ENCODE peak calls at places on chromosomes 1 and 21, in five cellular contexts. R, L, G, S and H are unnamed samples.
A peak's percentile ranks its signal among the peaks of the same experiment; 100 is the strongest.

GRCh38 chr1:21217812-21218596 is 41.3 kb upstream of the EIF4G3 start:
- DNase-seq in R (peak; percentile 21), L (peak; percentile 78), G (peak; percentile 77), S (no peak), H (peak; percentile 25)

GRCh38 chr1:229440821-229441537 is 7.1 kb upstream of the ACTA1 start:
- DNase-seq in R (peak; percentile 90), L (no peak), G (no peak), S (peak; percentile 88), H (peak; percentile 14)

GRCh38 chr1:182113879-182114626 is 52.5 kb upstream of the ZNF648 start:
- DNase-seq in R (no peak), L (no peak), G (no peak), S (no peak), H (no peak)

GRCh38 chr1:85320371-85321131 is 44.1 kb upstream of the BCL10 start:
- DNase-seq in R (peak; percentile 81), L (no peak), G (no peak), S (no peak), H (peak; percentile 39)

GRCh38 chr21:26153758-26154157 is 16.8 kb downstream of the APP start:
- DNase-seq in R (peak; percentile 34), L (no peak), G (no peak), S (no peak), H (no peak)

GRCh38 chr1:45002650-45003645 is 8.2 kb downstream of the HECTD3 start:
- DNase-seq in R (no peak), L (no peak), G (no peak), S (no peak), H (no peak)

GRCh38 chr1:41341365-41341683 is 19.9 kb upstream of the FOXO6 start:
- DNase-seq in R (no peak), L (no peak), G (no peak), S (no peak), H (no peak)

GRCh38 chr1:66809736-66810326 is 8.8 kb upstream of the INSL5 start:
- DNase-seq in R (peak; percentile 22), L (no peak), G (no peak), S (no peak), H (no peak)

GRCh38 chr1:35901235-35901634 is 18.2 kb downstream of the AGO1 start:
- DNase-seq in R (no peak), L (no peak), G (no peak), S (no peak), H (no peak)

GRCh38 chr1:157269656-157270375 is 131.6 kb upstream of the ETV3 start:
- DNase-seq in R (no peak), L (no peak), G (no peak), S (peak; percentile 59), H (no peak)

GRCh38 chr1:74083128-74083527 is 114.8 kb downstream of the LRRIQ3 start:
- DNase-seq in R (no peak), L (no peak), G (no peak), S (no peak), H (no peak)

GRCh38 chr1:151039527-151039926 is 3.1 kb downstream of the BNIPL start:
- DNase-seq in R (no peak), L (no peak), G (no peak), S (no peak), H (no peak)

GRCh38 chr21:34844033-34844923 is 175.5 kb downstream of the CLIC6 start:
- DNase-seq in R (peak; percentile 71), L (no peak), G (no peak), S (no peak), H (no peak)

GRCh38 chr1:17141441-17142197 is 22.4 kb upstream of the PADI2 start:
- DNase-seq in R (no peak), L (no peak), G (no peak), S (peak; percentile 85), H (no peak)

GRCh38 chr1:47559944-47560695 is 122.3 kb downstream of the FOXD2 start:
- DNase-seq in R (no peak), L (no peak), G (no peak), S (no peak), H (no peak)

GRCh38 chr1:57874426-57874825 is 450.6 kb upstream of the DAB1 start:
- DNase-seq in R (no peak), L (no peak), G (no peak), S (no peak), H (no peak)

GRCh38 chr1:182183606-182184005 is 122.1 kb upstream of the ZNF648 start:
- DNase-seq in R (no peak), L (no peak), G (no peak), S (no peak), H (no peak)

GRCh38 chr21:39109596-39110210 is 73.5 kb downstream of the PSMG1 start:
- DNase-seq in R (no peak), L (no peak), G (no peak), S (no peak), H (no peak)

GRCh38 chr1:162757476-162757875 is 33.0 kb upstream of the HSD17B7 start:
- DNase-seq in R (peak; percentile 52), L (no peak), G (no peak), S (no peak), H (no peak)

GRCh38 chr1:90879281-90879680 is 142.6 kb downstream of the ZNF644 start:
- DNase-seq in R (peak; percentile 7), L (no peak), G (no peak), S (no peak), H (peak; percentile 6)

GRCh38 chr1:50735443-50735842 is 224.6 kb downstream of the FAF1 start:
- DNase-seq in R (peak; percentile 33), L (peak; percentile 39), G (peak; percentile 18), S (no peak), H (peak; percentile 18)

GRCh38 chr21:34648739-34649297 is 20.0 kb upstream of the CLIC6 start:
- DNase-seq in R (no peak), L (no peak), G (no peak), S (no peak), H (no peak)

GRCh38 chr1:158104891-158105290 is 75.8 kb upstream of the CD1D start:
- DNase-seq in R (no peak), L (no peak), G (no peak), S (no peak), H (no peak)

GRCh38 chr1:202264300-202265075 is 70.9 kb downstream of the LGR6 start:
- DNase-seq in R (no peak), L (no peak), G (no peak), S (no peak), H (no peak)

GRCh38 chr1:26826261-26827201 is at the start of gene ZDHHC18:
- DNase-seq in R (peak; percentile 33), L (peak; percentile 98), G (peak; percentile 98), S (no peak), H (peak; percentile 39)

GRCh38 chr1:26811057-26811456 is 15.4 kb upstream of the ZDHHC18 start:
- DNase-seq in R (no peak), L (no peak), G (no peak), S (no peak), H (no peak)

DNA sequence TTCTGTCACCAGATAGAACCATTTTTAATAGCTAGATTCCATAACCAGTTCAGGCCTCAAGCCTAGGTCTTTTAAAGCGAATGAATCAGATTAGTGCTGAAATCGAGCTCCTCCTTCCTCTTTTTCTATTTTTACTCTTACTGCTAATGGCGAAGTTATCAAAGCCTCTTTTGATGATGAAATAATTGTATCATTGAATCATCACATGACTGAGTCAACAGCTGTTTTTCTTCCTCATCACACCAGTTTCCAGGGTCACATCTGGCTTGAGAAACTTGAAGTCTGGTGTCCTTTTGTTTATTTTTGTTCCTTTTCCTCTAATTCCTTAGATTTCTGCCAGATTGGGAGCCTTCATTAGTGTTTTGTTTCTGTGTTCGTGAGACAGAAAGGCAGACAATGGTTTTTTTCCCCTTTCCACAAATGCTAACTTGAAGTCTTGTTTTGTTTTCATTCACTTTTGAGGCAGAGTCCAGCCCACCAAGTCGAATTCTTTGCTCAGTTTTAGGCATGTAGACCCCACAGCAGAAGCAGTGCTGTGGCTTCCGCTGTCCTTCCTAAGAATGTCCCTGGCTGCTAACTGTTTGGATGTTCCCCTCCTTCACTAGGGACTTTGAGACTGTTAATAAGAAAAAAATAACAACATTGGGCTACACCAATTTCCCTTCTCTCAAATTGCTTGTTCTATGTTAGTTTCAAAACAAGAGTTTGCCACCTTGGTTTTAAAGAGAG is 51.9 kb upstream of the FMOD start:
- DNase-seq in R (peak; percentile 98), L (no peak), G (no peak), S (no peak), H (no peak)
- TF ChIP-seq RCOR1 in R (peak; percentile 74), L (no peak), G (no peak), S (no peak), H (no peak)

GRCh38 chr1:70146488-70146887 is 58.9 kb downstream of the LRRC40 start:
- DNase-seq in R (peak; percentile 78), L (no peak), G (no peak), S (no peak), H (no peak)

GRCh38 chr1:70140343-70140742 is 65.0 kb downstream of the LRRC40 start:
- DNase-seq in R (peak; percentile 78), L (no peak), G (no peak), S (no peak), H (no peak)

GRCh38 chr1:70143052-70143659 is 62.2 kb downstream of the LRRC40 start:
- DNase-seq in R (peak; percentile 75), L (no peak), G (no peak), S (no peak), H (no peak)

GRCh38 chr1:70140894-70141293 is 64.5 kb downstream of the LRRC40 start:
- DNase-seq in R (peak; percentile 25), L (no peak), G (no peak), S (no peak), H (no peak)

DNA sequence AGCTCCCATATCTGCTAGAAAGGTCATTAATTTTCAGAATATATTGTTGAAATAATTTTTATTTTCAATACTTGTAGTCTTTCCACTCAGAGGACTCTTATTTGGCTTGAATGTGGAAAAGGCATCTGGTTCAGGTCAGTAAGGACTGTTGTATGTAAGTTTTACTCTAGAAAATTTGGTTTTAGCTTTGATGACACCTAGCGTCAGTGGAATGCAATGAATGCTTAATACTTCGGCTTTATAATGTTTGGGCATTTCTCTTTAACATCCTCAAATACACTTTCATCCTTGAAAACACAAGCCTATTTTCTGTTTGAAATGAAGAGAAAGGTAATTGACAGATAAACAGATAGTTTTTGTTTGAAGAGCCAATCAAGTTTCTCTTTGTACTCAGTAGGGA is 63.3 kb downstream of the LRRC40 start:
- DNase-seq in R (peak; percentile 45), L (peak; percentile 12), G (no peak), S (no peak), H (no peak)
- TF ChIP-seq RAD21 in R (peak; percentile 37), L (peak; percentile 74), G (peak; percentile 33), S (no peak), H (no peak)

DNA sequence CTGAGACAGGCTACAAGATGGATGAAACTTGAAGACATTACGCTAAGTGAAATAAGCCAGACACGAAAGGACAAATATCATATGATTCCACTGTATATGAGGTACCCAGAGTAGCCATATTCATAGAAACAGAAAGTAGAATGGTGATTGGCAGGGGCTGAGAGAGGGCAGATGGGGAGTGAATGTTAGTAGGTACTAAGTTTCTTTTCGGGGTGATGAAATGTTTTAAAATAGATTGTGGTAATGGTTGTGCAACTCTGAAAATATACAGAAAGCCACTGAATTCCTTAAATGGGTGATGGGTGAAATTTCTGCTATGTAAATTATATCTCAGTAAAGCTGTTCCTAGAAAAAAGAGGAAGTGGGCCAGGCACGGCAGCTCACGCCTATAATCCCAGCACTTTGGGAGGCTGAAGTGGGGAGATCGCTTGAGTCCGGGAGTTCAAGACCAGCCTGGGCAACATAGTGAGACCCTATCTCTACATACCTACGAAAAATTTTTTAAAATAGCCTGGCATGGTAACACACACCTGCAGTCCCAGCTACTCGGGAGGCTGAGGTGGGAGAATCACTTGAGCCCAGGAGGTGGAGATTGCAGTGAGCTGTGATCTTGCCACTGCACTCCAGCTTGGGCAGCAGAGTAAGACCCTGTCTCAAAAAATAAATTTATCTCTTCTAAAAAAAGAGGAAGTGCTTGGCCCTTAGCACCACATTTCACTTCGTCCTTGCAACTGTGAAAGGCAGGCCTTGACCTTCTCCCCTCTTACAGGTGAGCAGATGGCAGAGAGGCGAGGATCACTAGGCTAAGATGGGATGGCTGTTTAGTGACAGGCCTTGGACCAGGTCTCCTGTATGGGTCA is 16.0 kb downstream of the SLC27A3 start:
- DNase-seq in R (peak; percentile 94), L (no peak), G (no peak), S (peak; percentile 95), H (no peak)
- TF ChIP-seq RCOR1 in R (peak; percentile 13), L (no peak), G (no peak), S (peak; percentile 38), H (no peak)

GRCh38 chr1:204558467-204558866 is 42.3 kb downstream of the MDM4 start:
- DNase-seq in R (no peak), L (no peak), G (no peak), S (no peak), H (no peak)
- TF ChIP-seq RAD21 in R (no peak), L (no peak), G (no peak), S (no peak), H (no peak)